ENCODE peak calls at places on chromosomes 2 and 18, in seven cellular contexts. Z, U, L, S, O, F and V are unnamed samples.
A peak's percentile ranks its signal among the peaks of the same experiment; 100 is the strongest.

GRCh38 chr2:214104219-214104618 is 306.6 kb upstream of the VWC2L start:
- DNase-seq in Z (no peak), U (no peak), L (no peak), S (no peak), O (no peak), F (no peak), V (no peak)

GRCh38 chr2:36584148-36584794 is 13.7 kb downstream of the FEZ2 start:
- DNase-seq in Z (no peak), U (no peak), L (no peak), S (no peak), O (no peak), F (no peak), V (no peak)

GRCh38 chr2:159938375-159938774 is 124.0 kb downstream of the PLA2R1 start:
- DNase-seq in Z (no peak), U (no peak), L (no peak), S (no peak), O (peak; percentile 19), F (no peak), V (no peak)

GRCh38 chr2:149365826-149366583 is 35.6 kb downstream of the LYPD6 start:
- DNase-seq in Z (no peak), U (no peak), L (no peak), S (peak; percentile 71), O (no peak), F (no peak), V (peak; percentile 62)

GRCh38 chr2:236579746-236580315 is 10.2 kb downstream of the ACKR3 start:
- DNase-seq in Z (no peak), U (no peak), L (no peak), S (no peak), O (no peak), F (no peak), V (no peak)

GRCh38 chr2:147449323-147450080 is 395.3 kb upstream of the ACVR2A start:
- DNase-seq in Z (no peak), U (peak; percentile 70), L (no peak), S (no peak), O (no peak), F (peak; percentile 15), V (no peak)

GRCh38 chr18:77013777-77014525 is 118.6 kb downstream of the MBP start:
- DNase-seq in Z (no peak), U (no peak), L (no peak), S (no peak), O (no peak), F (no peak), V (no peak)

GRCh38 chr2:16178551-16179130 is 238.3 kb downstream of the MYCN start:
- DNase-seq in Z (no peak), U (no peak), L (no peak), S (no peak), O (no peak), F (no peak), V (no peak)

GRCh38 chr18:28147674-28148171 is 29.2 kb downstream of the CDH2 start:
- DNase-seq in Z (no peak), U (peak; percentile 45), L (no peak), S (peak; percentile 65), O (no peak), F (no peak), V (no peak)

GRCh38 chr2:33620-34019 is 12.7 kb downstream of the FAM110C start:
- DNase-seq in Z (no peak), U (no peak), L (no peak), S (no peak), O (no peak), F (no peak), V (no peak)

GRCh38 chr2:65351948-65352595 is 80.3 kb downstream of the SPRED2 start:
- DNase-seq in Z (no peak), U (no peak), L (no peak), S (no peak), O (no peak), F (no peak), V (no peak)